ENCODE peak calls at places on chromosomes 6 and 20, in eight cellular contexts. One of them, this sample, is unnamed.

GRCh38 chr6:45722876-45723275 is 292.8 kb downstream of the CLIC5 start:
- DNase-seq in colonic mucosa: no peak
- DNase-seq in adrenal gland: no peak
- DNase-seq in esophagus muscularis mucosa: no peak
- DNase-seq in ascending aorta: no peak
- DNase-seq in fibroblast of lung: no peak
- DNase-seq in uterus: no peak
- DNase-seq in astrocyte: peak; percentile 43
- DNase-seq in this sample: no peak

GRCh38 chr6:140921366-140922226 is 1211.1 kb upstream of the GJE1 start:
- DNase-seq in colonic mucosa: no peak
- DNase-seq in fibroblast of lung: peak; percentile 89
- DNase-seq in esophagus muscularis mucosa: no peak
- DNase-seq in adrenal gland: peak; percentile 60
- DNase-seq in uterus: no peak
- DNase-seq in ascending aorta: no peak
- DNase-seq in astrocyte: peak; percentile 84
- DNase-seq in this sample: no peak

GRCh38 chr20:46458891-46459750 is 52.7 kb upstream of the ELMO2 start:
- DNase-seq in astrocyte: no peak
- DNase-seq in colonic mucosa: peak; percentile 71
- DNase-seq in fibroblast of lung: peak; percentile 23
- DNase-seq in uterus: no peak
- DNase-seq in esophagus muscularis mucosa: no peak
- DNase-seq in adrenal gland: no peak
- DNase-seq in ascending aorta: no peak
- DNase-seq in this sample: no peak

GRCh38 chr6:122839477-122839876 is 50.4 kb downstream of the SMPDL3A start:
- DNase-seq in astrocyte: peak; percentile 5
- DNase-seq in esophagus muscularis mucosa: no peak
- DNase-seq in uterus: peak; percentile 44
- DNase-seq in adrenal gland: peak; percentile 44
- DNase-seq in colonic mucosa: peak; percentile 83
- DNase-seq in fibroblast of lung: peak; percentile 65
- DNase-seq in ascending aorta: no peak
- DNase-seq in this sample: peak; percentile 16

GRCh38 chr6:142698751-142699150 is 246.2 kb downstream of the HIVEP2 start:
- DNase-seq in astrocyte: no peak
- DNase-seq in adrenal gland: no peak
- DNase-seq in esophagus muscularis mucosa: no peak
- DNase-seq in ascending aorta: no peak
- DNase-seq in uterus: no peak
- DNase-seq in fibroblast of lung: no peak
- DNase-seq in colonic mucosa: no peak
- DNase-seq in this sample: no peak

GRCh38 chr6:105675715-105676397 is 273.0 kb upstream of the PREP start:
- DNase-seq in colonic mucosa: no peak
- DNase-seq in astrocyte: peak; percentile 97
- DNase-seq in uterus: no peak
- DNase-seq in fibroblast of lung: peak; percentile 76
- DNase-seq in ascending aorta: no peak
- DNase-seq in adrenal gland: no peak
- DNase-seq in esophagus muscularis mucosa: no peak
- DNase-seq in this sample: no peak

GRCh38 chr6:73878403-73878802 is 182.4 kb downstream of the CD109 start:
- DNase-seq in fibroblast of lung: no peak
- DNase-seq in astrocyte: no peak
- DNase-seq in esophagus muscularis mucosa: no peak
- DNase-seq in ascending aorta: no peak
- DNase-seq in adrenal gland: no peak
- DNase-seq in uterus: no peak
- DNase-seq in colonic mucosa: no peak
- DNase-seq in this sample: no peak

GRCh38 chr6:1485678-1486077 is 96.3 kb downstream of the FOXF2 start:
- DNase-seq in fibroblast of lung: peak; percentile 92
- DNase-seq in esophagus muscularis mucosa: no peak
- DNase-seq in adrenal gland: no peak
- DNase-seq in ascending aorta: no peak
- DNase-seq in colonic mucosa: no peak
- DNase-seq in astrocyte: peak; percentile 85
- DNase-seq in uterus: no peak
- DNase-seq in this sample: no peak

GRCh38 chr6:90390379-90390778 is 93.7 kb upstream of the BACH2 start:
- DNase-seq in adrenal gland: no peak
- DNase-seq in colonic mucosa: no peak
- DNase-seq in fibroblast of lung: no peak
- DNase-seq in esophagus muscularis mucosa: no peak
- DNase-seq in uterus: no peak
- DNase-seq in astrocyte: no peak
- DNase-seq in ascending aorta: no peak
- DNase-seq in this sample: no peak

GRCh38 chr6:26232306-26232949 is 132.6 kb upstream of the BTN3A2 start:
- DNase-seq in uterus: no peak
- DNase-seq in esophagus muscularis mucosa: no peak
- DNase-seq in ascending aorta: no peak
- DNase-seq in astrocyte: no peak
- DNase-seq in fibroblast of lung: no peak
- DNase-seq in colonic mucosa: no peak
- DNase-seq in adrenal gland: no peak
- DNase-seq in this sample: no peak

GRCh38 chr6:26234421-26235239 is 130.4 kb upstream of the BTN3A2 start:
- DNase-seq in adrenal gland: peak; percentile 73
- DNase-seq in esophagus muscularis mucosa: no peak
- DNase-seq in fibroblast of lung: peak; percentile 95
- DNase-seq in uterus: peak; percentile 42
- DNase-seq in colonic mucosa: peak; percentile 90
- DNase-seq in ascending aorta: no peak
- DNase-seq in astrocyte: peak; percentile 69
- DNase-seq in this sample: peak; percentile 46

GRCh38 chr6:26231006-26231587 is 133.9 kb upstream of the BTN3A2 start:
- DNase-seq in astrocyte: no peak
- DNase-seq in ascending aorta: no peak
- DNase-seq in adrenal gland: no peak
- DNase-seq in colonic mucosa: no peak
- DNase-seq in uterus: no peak
- DNase-seq in esophagus muscularis mucosa: no peak
- DNase-seq in fibroblast of lung: no peak
- DNase-seq in this sample: no peak

GRCh38 chr6:26233608-26234420 is 131.2 kb upstream of the BTN3A2 start:
- DNase-seq in esophagus muscularis mucosa: no peak
- DNase-seq in uterus: no peak
- DNase-seq in ascending aorta: no peak
- DNase-seq in fibroblast of lung: peak; percentile 70
- DNase-seq in astrocyte: peak; percentile 58
- DNase-seq in colonic mucosa: peak; percentile 75
- DNase-seq in adrenal gland: peak; percentile 74
- DNase-seq in this sample: peak; percentile 50

DNA sequence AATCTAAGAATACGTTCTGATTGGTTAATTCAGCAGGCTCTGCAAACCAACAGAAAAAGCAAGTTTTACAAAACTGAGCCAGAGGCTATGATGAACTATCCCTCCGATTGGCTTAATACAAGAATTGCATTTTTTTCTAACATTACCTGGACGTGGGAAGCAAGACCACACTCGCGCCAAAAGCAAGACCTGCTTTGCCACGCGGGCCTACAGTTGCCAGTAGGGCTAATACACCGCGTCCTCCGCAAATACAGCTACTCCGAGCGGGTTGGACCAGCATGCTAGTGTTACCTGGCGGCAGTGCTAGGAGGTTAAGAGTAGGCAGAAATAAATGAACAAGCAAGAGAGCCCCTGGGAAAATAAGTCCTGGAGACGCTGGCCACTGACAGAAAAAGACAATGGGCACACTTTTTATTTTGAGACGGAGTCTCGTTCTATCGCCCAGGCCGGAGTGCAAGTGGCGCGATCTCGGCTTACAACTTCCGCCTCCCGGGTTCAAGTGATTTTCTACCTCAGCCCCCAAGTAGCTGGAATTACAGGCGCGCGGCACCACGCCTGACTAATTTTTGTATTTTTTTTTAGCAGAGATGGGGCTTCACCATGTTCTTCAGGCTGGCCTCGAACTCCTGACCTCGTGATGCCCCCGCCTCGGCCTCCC is 131.9 kb upstream of the BTN3A2 start:
- DNase-seq in adrenal gland: no peak
- DNase-seq in esophagus muscularis mucosa: no peak
- DNase-seq in astrocyte: peak; percentile 38
- DNase-seq in ascending aorta: no peak
- DNase-seq in uterus: no peak
- DNase-seq in fibroblast of lung: peak; percentile 88
- DNase-seq in colonic mucosa: no peak
- DNase-seq in this sample: peak; percentile 28
- H3K27ac ChIP-seq in adrenal gland: no peak overlapping the region
- H3K27ac ChIP-seq in esophagus muscularis mucosa: peak overlapping the region; percentile 87
- H3K27ac ChIP-seq in astrocyte: peak overlapping the region; percentile 24
- H3K27ac ChIP-seq in ascending aorta: peak overlapping the region; percentile 86
- H3K27ac ChIP-seq in uterus: peak overlapping the region; percentile 81
- H3K27ac ChIP-seq in fibroblast of lung: peak overlapping the region; percentile 58
- H3K27ac ChIP-seq in colonic mucosa: peak overlapping the region; percentile 89
- H3K27ac ChIP-seq in this sample: peak overlapping the region; percentile 87

DNA sequence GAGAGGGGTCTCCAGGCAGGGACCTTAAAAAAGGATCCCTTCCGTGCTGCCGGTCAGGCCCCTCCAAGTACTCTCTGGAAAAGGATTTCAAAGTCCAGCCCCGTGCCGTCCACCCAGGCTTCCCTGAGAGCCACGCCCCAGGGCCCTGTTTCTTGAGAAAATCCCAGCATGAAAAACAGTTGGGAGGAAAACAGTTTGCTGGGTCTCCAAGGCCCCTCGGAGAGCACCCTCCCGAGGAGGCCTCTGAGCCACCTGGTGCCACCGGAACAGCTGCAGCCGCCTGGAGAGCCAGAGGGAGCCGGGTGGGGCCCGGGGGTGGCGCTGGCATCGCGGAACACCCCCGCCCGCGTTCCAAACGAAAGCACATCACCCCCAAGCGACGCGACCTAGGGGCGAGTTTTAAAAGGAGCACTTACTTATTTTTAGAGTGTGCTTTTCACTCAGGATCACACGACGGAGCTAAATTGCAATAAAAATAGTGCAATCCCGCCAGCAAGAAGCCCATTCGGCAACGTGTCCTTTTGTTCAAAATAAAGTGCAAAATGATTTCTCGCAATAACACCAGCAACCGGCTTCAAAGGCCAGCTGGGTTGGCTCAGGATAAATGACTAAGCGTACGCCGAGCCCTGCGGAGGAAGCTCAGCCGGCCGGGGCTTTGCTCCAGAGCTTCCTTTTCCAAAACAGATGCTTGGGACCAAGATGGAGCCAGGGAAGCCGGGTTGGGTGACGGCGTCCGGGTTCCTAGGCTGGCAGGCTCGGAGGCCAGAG is 64.2 kb downstream of the YTHDF1 start:
- DNase-seq in adrenal gland: no peak
- DNase-seq in fibroblast of lung: peak; percentile 46
- DNase-seq in esophagus muscularis mucosa: no peak
- DNase-seq in astrocyte: no peak
- DNase-seq in ascending aorta: no peak
- DNase-seq in colonic mucosa: no peak
- DNase-seq in uterus: no peak
- DNase-seq in this sample: no peak
- H3K27me3 ChIP-seq in adrenal gland: peaks cover 28% of the 10 kb centered on the region
- H3K27me3 ChIP-seq in fibroblast of lung: peaks cover 3% of the 10 kb centered on the region
- H3K27me3 ChIP-seq in esophagus muscularis mucosa: peaks cover 86% of the 10 kb centered on the region
- H3K27me3 ChIP-seq in astrocyte: peaks cover 13% of the 10 kb centered on the region
- H3K27me3 ChIP-seq in ascending aorta: no peaks in the 10 kb centered on the region
- H3K27me3 ChIP-seq in colonic mucosa: peaks cover 10% of the 10 kb centered on the region
- H3K27me3 ChIP-seq in uterus: no peaks in the 10 kb centered on the region
- H3K27me3 ChIP-seq in this sample: peaks cover 31% of the 10 kb centered on the region

DNA sequence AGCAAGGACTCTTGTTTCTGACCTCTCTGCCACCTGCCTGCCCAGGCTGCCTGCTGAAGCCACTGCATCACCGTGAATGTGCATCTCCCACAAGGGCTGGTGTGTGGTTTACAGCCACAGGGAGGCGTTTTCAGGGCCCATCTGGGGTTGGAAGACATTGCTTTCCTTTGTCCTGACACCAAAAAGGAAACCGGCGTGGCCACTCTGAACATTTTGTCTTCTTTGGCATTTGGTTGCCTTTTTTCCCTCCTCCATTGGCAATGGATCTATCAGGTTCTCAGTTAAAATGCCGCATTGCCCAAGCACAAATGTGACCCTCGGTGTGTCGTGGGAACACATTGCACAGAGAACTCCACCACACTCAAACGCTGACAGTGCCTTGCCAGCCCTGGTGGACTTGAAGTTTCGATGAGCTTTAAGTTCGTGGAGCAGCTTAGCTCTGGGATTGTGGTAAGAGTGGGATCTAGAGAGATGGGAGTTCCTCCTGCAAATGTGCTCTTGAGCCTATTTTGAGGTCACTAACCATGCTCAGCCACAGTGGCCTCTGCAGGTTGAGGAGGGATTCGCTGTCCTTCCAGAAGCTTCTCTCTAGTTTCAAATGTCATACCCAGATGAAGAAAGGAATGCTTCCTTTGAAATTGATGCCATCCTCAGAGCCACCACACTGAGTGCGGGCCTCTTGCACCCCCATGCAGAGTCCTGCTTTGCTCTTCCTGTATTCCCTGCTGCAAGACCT is 14.8 kb upstream of the PCK1 start:
- DNase-seq in adrenal gland: no peak
- DNase-seq in esophagus muscularis mucosa: no peak
- DNase-seq in uterus: no peak
- DNase-seq in fibroblast of lung: no peak
- DNase-seq in ascending aorta: no peak
- DNase-seq in astrocyte: no peak
- DNase-seq in colonic mucosa: peak; percentile 15
- DNase-seq in this sample: no peak
- TF ChIP-seq CTCF in adrenal gland: no peak
- TF ChIP-seq CTCF in esophagus muscularis mucosa: no peak
- TF ChIP-seq CTCF in uterus: no peak
- TF ChIP-seq CTCF in fibroblast of lung: no peak
- TF ChIP-seq CTCF in ascending aorta: no peak
- TF ChIP-seq CTCF in astrocyte: no peak
- TF ChIP-seq CTCF in colonic mucosa: no peak
- TF ChIP-seq CTCF in this sample: no peak

DNA sequence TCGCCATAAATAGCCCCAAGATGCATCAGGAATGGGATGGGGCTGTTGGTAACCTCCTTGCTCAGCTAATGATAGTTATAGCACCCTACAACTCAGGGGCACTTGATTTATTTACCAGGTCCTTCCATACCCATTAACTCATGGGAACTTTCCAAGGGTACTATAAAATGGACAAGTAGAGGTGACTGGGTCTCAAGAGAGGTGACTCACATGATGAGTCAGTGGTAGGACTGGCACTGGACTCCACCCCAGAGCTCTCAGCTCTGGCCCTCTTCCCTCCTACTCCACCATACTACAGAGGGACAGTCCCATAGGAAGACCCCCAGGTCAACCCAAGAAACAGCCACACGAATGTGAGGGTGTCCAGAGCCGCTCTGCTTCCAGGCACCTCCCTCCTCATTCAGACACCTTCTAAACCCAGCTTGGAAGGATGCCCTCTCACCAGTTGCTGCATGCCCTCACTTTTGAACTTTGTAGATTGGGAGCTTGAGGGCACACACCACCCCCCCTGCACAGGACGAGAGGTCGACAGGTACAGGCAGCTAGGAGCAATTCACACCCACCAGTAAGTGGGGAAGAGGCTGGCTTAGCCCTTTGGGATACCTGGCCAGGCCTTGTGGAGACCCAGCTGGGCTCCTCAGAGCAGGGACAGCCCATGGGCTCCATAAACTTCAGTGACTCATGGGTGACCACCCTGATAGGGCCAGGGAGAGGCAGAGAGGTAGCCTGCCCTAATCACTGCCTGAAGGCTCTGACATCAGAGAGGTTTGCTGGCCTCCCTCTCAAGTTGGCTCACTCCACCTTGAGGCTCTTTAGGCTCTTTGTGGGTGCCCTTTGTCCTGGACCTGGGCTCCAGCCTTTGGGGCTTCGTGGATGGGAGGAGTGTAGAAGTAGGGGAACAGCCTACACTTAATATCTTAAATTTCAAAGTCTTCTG is 81.6 kb upstream of the MLN start:
- DNase-seq in colonic mucosa: peak; percentile 35
- DNase-seq in adrenal gland: no peak
- DNase-seq in esophagus muscularis mucosa: no peak
- DNase-seq in fibroblast of lung: no peak
- DNase-seq in uterus: no peak
- DNase-seq in astrocyte: peak; percentile 14
- DNase-seq in ascending aorta: no peak
- DNase-seq in this sample: no peak
- H3K27ac ChIP-seq in colonic mucosa: peak overlapping the region; percentile 82
- H3K27ac ChIP-seq in adrenal gland: no peak overlapping the region
- H3K27ac ChIP-seq in esophagus muscularis mucosa: no peak overlapping the region
- H3K27ac ChIP-seq in fibroblast of lung: no peak overlapping the region
- H3K27ac ChIP-seq in uterus: peak overlapping the region; percentile 61
- H3K27ac ChIP-seq in astrocyte: no peak overlapping the region
- H3K27ac ChIP-seq in ascending aorta: no peak overlapping the region
- H3K27ac ChIP-seq in this sample: no peak overlapping the region